ENCODE peak calls at places on chromosomes 7 and 10, in six cellular contexts. I is adrenal gland, O is heart right ventricle, D is lung, G is mucosa of descending colon, C is SK-N-SH. E is an unnamed sample.

GRCh38 chr7:101125989-101126650 is 784 bp upstream of the SERPINE1 start:
- DNase-seq in D (peak; percentile 44), O (peak; percentile 71), G (peak; percentile 59), I (peak; percentile 85), C (no peak), E (no peak)

GRCh38 chr7:54864718-54865117 is 105.7 kb upstream of the SEC61G start:
- DNase-seq in G (no peak), I (no peak), O (no peak), D (no peak), C (no peak), E (no peak)

GRCh38 chr7:139566075-139566474 is 42.6 kb downstream of the CLEC2L start:
- DNase-seq in G (no peak), D (no peak), C (no peak), I (peak; percentile 17), O (no peak), E (peak; percentile 56)

GRCh38 chr7:37656913-37657530 is 26.5 kb upstream of the GPR141 start:
- DNase-seq in I (no peak), O (no peak), G (no peak), D (no peak), C (no peak), E (no peak)

GRCh38 chr7:47580175-47580701 is 1.7 kb downstream of the TNS3 start:
- DNase-seq in C (no peak), O (no peak), G (peak; percentile 61), I (peak; percentile 78), D (no peak), E (no peak)

GRCh38 chr7:100719523-100720319 is 547 bp upstream of the EPO start:
- DNase-seq in I (no peak), O (no peak), D (no peak), C (no peak), G (no peak), E (no peak)

GRCh38 chr7:112211348-112211907 is 4.9 kb downstream of the ZNF277 start:
- DNase-seq in C (no peak), G (no peak), I (no peak), O (no peak), D (peak; percentile 45), E (no peak)

GRCh38 chr7:100044719-100045118 is 4.9 kb upstream of the ZSCAN21 start:
- DNase-seq in D (no peak), G (peak; percentile 60), I (no peak), C (peak; percentile 28), O (no peak), E (no peak)

GRCh38 chr7:123324283-123324682 is 124.5 kb upstream of the SLC13A1 start:
- DNase-seq in D (no peak), C (no peak), I (no peak), G (no peak), O (no peak), E (no peak)

GRCh38 chr10:126013489-126014281 is 117.3 kb downstream of the FANK1 start:
- DNase-seq in I (no peak), G (no peak), C (no peak), D (no peak), O (no peak), E (no peak)

GRCh38 chr7:98283127-98283886 is 1.8 kb downstream of the BRI3 start:
- DNase-seq in G (peak; percentile 71), O (peak; percentile 39), I (peak; percentile 72), C (peak; percentile 26), D (peak; percentile 77), E (no peak)

GRCh38 chr10:76970795-76971519 is 666.7 kb downstream of the KCNMA1 start:
- DNase-seq in C (peak; percentile 49), I (no peak), O (no peak), D (no peak), G (no peak), E (no peak)

GRCh38 chr10:104138131-104138530 is 16.2 kb downstream of the SFR1 start:
- DNase-seq in I (no peak), C (no peak), O (no peak), G (no peak), D (no peak), E (no peak)

GRCh38 chr7:69677054-69677847 is 79.0 kb downstream of the AUTS2 start:
- DNase-seq in O (no peak), G (no peak), C (no peak), D (no peak), I (no peak), E (no peak)

GRCh38 chr10:79392506-79393176 is 45.4 kb downstream of the PPIF start:
- DNase-seq in G (no peak), C (no peak), D (no peak), O (no peak), I (peak; percentile 36), E (no peak)

GRCh38 chr10:124671486-124672075 is 72.6 kb downstream of the FAM53B start:
- DNase-seq in O (peak; percentile 67), G (no peak), I (no peak), C (peak; percentile 74), D (no peak), E (no peak)

GRCh38 chr7:77479536-77480088 is 57.5 kb upstream of the PTPN12 start:
- DNase-seq in G (no peak), D (no peak), C (no peak), I (no peak), O (no peak), E (no peak)

GRCh38 chr7:22320416-22320815 is 36.5 kb downstream of the RAPGEF5 start:
- DNase-seq in O (no peak), G (no peak), C (no peak), I (no peak), D (no peak), E (no peak)

GRCh38 chr10:4686644-4686996 is 139.4 kb upstream of the AKR1E2 start:
- DNase-seq in G (no peak), O (no peak), I (no peak), C (no peak), D (no peak), E (no peak)

GRCh38 chr7:91720255-91720937 is 160.1 kb downstream of the MTERF1 start:
- DNase-seq in D (no peak), I (no peak), O (no peak), C (no peak), G (no peak), E (no peak)

GRCh38 chr7:85564861-85565630 is 378.2 kb upstream of the SEMA3D start:
- DNase-seq in C (no peak), I (no peak), O (no peak), G (no peak), D (no peak), E (no peak)

GRCh38 chr7:156661637-156662036 is 21.1 kb downstream of the RNF32 start:
- DNase-seq in O (no peak), C (no peak), I (no peak), G (no peak), D (no peak), E (no peak)

GRCh38 chr10:28008054-28008453 is 9.2 kb upstream of the ODAD2 start:
- DNase-seq in C (no peak), G (no peak), O (no peak), D (no peak), I (no peak), E (no peak)

GRCh38 chr7:69318794-69319193 is 279.5 kb upstream of the AUTS2 start:
- DNase-seq in G (no peak), I (no peak), C (peak; percentile 59), D (no peak), O (no peak), E (no peak)

GRCh38 chr10:34256216-34256615 is 558.9 kb downstream of the PARD3 start:
- DNase-seq in C (no peak), O (no peak), G (peak; percentile 56), D (no peak), I (no peak), E (no peak)

GRCh38 chr7:44391746-44392617 is 66.6 kb upstream of the CAMK2B start:
- DNase-seq in C (no peak), O (no peak), I (peak; percentile 39), D (no peak), G (no peak), E (peak; percentile 78)

GRCh38 chr10:71090330-71090729 is 122.0 kb upstream of the UNC5B start:
- DNase-seq in I (peak; percentile 9), C (no peak), O (no peak), D (peak; percentile 22), G (no peak), E (peak; percentile 77)

GRCh38 chr10:35396560-35397434 is 60.5 kb downstream of the CCNY start:
- DNase-seq in D (no peak), G (no peak), C (no peak), I (no peak), O (no peak), E (no peak)
- H3K4me1 ChIP-seq in D (peaks cover 44% of the 10 kb centered on the region), G (no peaks in the 10 kb centered on the region), C (peaks cover 9% of the 10 kb centered on the region), I (peaks cover 25% of the 10 kb centered on the region), O (peaks cover 89% of the 10 kb centered on the region), E (peaks cover 83% of the 10 kb centered on the region)

GRCh38 chr7:24963218-24963617 is 16.8 kb downstream of the OSBPL3 start:
- DNase-seq in G (peak; percentile 42), O (peak; percentile 47), D (peak; percentile 36), I (peak; percentile 69), C (no peak), E (no peak)
- H3K4me1 ChIP-seq in G (no peaks in the 10 kb centered on the region), O (peaks cover 47% of the 10 kb centered on the region), D (peaks cover 2% of the 10 kb centered on the region), I (no peaks in the 10 kb centered on the region), C (peaks cover 16% of the 10 kb centered on the region), E (peaks cover 44% of the 10 kb centered on the region)

GRCh38 chr7:130996205-130996840 is 262.3 kb upstream of the KLF14 start:
- DNase-seq in I (no peak), C (no peak), G (no peak), D (no peak), O (no peak), E (no peak)
- H3K4me1 ChIP-seq in I (peaks cover 82% of the 10 kb centered on the region), C (peaks cover 31% of the 10 kb centered on the region), G (peaks cover 72% of the 10 kb centered on the region), D (peaks cover 15% of the 10 kb centered on the region), O (peaks cover 76% of the 10 kb centered on the region), E (peaks cover 99% of the 10 kb centered on the region)

GRCh38 chr10:62023289-62023688 is 121.8 kb downstream of the ARID5B start:
- DNase-seq in C (no peak), G (no peak), I (no peak), D (no peak), O (no peak), E (no peak)

GRCh38 chr10:62021978-62022802 is 120.7 kb downstream of the ARID5B start:
- DNase-seq in I (no peak), G (no peak), D (no peak), C (no peak), O (no peak), E (no peak)

GRCh38 chr10:62021116-62021515 is 119.6 kb downstream of the ARID5B start:
- DNase-seq in D (no peak), O (no peak), I (no peak), C (no peak), G (no peak), E (no peak)

GRCh38 chr10:62024026-62024701 is 122.7 kb downstream of the ARID5B start:
- DNase-seq in D (no peak), C (no peak), G (no peak), I (no peak), O (no peak), E (no peak)

DNA sequence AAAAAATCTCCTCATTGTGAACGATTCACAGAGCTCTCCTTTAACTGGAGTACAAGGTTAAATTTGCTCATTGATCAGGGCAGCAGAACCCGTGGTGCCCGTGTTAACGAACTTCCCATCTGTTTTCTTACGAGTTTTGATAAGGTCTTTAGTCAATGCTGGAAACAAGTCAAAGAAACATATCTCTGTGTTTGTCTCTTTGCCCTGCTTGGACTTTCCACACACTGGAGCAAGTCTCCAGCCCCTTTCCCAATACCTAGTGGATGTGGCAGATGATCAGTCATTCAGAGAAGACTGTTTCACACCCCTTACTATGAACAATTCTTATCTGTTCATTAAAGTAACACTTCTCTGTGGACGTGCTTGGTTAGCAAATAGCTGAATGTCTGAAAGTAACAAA is 121.3 kb downstream of the ARID5B start:
- DNase-seq in C (no peak), I (no peak), D (no peak), O (no peak), G (no peak), E (no peak)
- H3K4me1 ChIP-seq in C (peaks cover 46% of the 10 kb centered on the region), I (peaks cover 32% of the 10 kb centered on the region), D (no peaks in the 10 kb centered on the region), O (peaks cover 59% of the 10 kb centered on the region), G (peaks cover 9% of the 10 kb centered on the region), E (peaks cover 73% of the 10 kb centered on the region)

E was measured in vagina.